ENCODE peak calls at places on chromosomes 7 and 10, in seven cellular contexts. G is H9, O is mesendoderm, B is H1, J is neuronal stem cell, U is trophoblast cell, M is IMR-90. F is an unnamed sample.

GRCh38 chr10:23291551-23292334 is 52.9 kb downstream of the C10orf67 start:
- DNase-seq in U (no peak), M (no peak), B (no peak), J (no peak), G (no peak), O (no peak), F (no peak)

GRCh38 chr7:70571403-70571911 is 560.5 kb upstream of the GALNT17 start:
- DNase-seq in M (peak; percentile 36), B (no peak), G (no peak), O (no peak), U (no peak), J (no peak), F (peak; percentile 52)

GRCh38 chr7:120273476-120273975 is 551 bp downstream of the KCND2 start:
- DNase-seq in O (peak; percentile 71), U (peak; percentile 23), M (no peak), B (no peak), J (peak; percentile 45), G (peak; percentile 70), F (peak; percentile 29)

GRCh38 chr7:82247814-82248433 is 195.7 kb downstream of the CACNA2D1 start:
- DNase-seq in G (no peak), B (no peak), M (peak; percentile 7), J (no peak), U (no peak), O (peak; percentile 39), F (no peak)

GRCh38 chr10:69684020-69684980 is 54.3 kb downstream of the FAM241B start:
- DNase-seq in U (peak; percentile 74), G (peak; percentile 44), B (no peak), M (peak; percentile 22), O (no peak), J (no peak), F (peak; percentile 24)

GRCh38 chr10:15370212-15370740 is 813 bp downstream of the FAM171A1 start:
- DNase-seq in J (peak; percentile 20), G (no peak), B (no peak), U (no peak), O (peak; percentile 50), M (peak; percentile 16), F (peak; percentile 53)

GRCh38 chr10:87650838-87651237 is 8.8 kb upstream of the PAPSS2 start:
- DNase-seq in U (peak; percentile 36), O (peak; percentile 33), G (no peak), J (no peak), M (no peak), B (no peak), F (no peak)

GRCh38 chr7:158541330-158542010 is 46.2 kb downstream of the PTPRN2 start:
- DNase-seq in U (no peak), G (no peak), M (no peak), B (no peak), O (no peak), J (no peak), F (no peak)

GRCh38 chr10:78768882-78769281 is 299.9 kb upstream of the ZMIZ1 start:
- DNase-seq in O (no peak), J (no peak), B (no peak), G (no peak), M (no peak), U (no peak), F (no peak)

GRCh38 chr10:71998119-71998839 is 34.1 kb downstream of the CHST3 start:
- DNase-seq in U (no peak), O (no peak), G (no peak), B (no peak), M (no peak), J (no peak), F (no peak)

GRCh38 chr7:114988755-114989154 is 66.9 kb downstream of the MDFIC start:
- DNase-seq in M (peak; percentile 83), U (no peak), B (no peak), J (no peak), O (no peak), G (no peak), F (peak; percentile 63)

GRCh38 chr7:2460188-2460587 is 16.0 kb downstream of the GRIFIN start:
- DNase-seq in O (no peak), B (no peak), U (no peak), G (no peak), J (no peak), M (no peak), F (no peak)
- H3K23ac ChIP-seq in O (no peak overlapping the region), B (no peak overlapping the region), U (no peak overlapping the region), G (no peak overlapping the region), J (peak overlapping the region; percentile 65), M (no peak overlapping the region), F (no peak overlapping the region)

GRCh38 chr7:11950281-11950680 is 118.3 kb upstream of the THSD7A start:
- DNase-seq in O (no peak), M (no peak), J (no peak), U (no peak), G (no peak), B (no peak), F (no peak)

GRCh38 chr7:11951909-11952308 is 119.9 kb upstream of the THSD7A start:
- DNase-seq in B (no peak), J (no peak), O (no peak), M (no peak), U (peak; percentile 48), G (no peak), F (no peak)

DNA sequence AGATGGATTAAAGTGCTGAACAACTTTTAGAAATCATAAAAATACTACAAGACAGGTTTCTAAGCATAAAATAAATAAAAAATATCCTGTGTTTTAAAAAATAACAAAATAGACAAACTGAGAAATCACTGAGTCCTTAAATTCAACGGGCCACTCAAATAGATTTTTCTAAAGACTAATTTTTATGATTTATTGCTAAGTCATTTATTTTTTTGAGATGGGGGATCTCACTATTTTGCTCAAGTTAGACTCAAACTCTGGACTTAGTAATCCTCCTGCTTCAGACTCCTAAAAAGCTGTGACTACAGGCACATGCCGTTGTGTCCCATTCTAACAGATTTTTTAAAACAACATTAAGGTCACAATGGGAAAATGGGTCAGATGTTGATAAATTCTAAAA is 121.0 kb upstream of the THSD7A start:
- DNase-seq in M (no peak), J (no peak), G (no peak), B (no peak), U (no peak), O (no peak), F (no peak)
- H2BK5ac ChIP-seq in M (no peak overlapping the region), J (no peak overlapping the region), G (no peak overlapping the region), B (no peak overlapping the region), U (no peak overlapping the region), O (no peak overlapping the region), F (no peak overlapping the region)

GRCh38 chr7:50307368-50308012 is 3.0 kb downstream of the IKZF1 start:
- DNase-seq in M (no peak), B (no peak), G (no peak), U (no peak), O (no peak), J (no peak), F (no peak)
- H3K9ac ChIP-seq in M (no peak overlapping the region), B (no peak overlapping the region), G (no peak overlapping the region), U (no peak overlapping the region), O (no peak overlapping the region), J (no peak overlapping the region), F (no peak overlapping the region)

GRCh38 chr7:43462836-43463235 is 120.1 kb upstream of the STK17A start:
- DNase-seq in O (no peak), G (no peak), U (no peak), J (no peak), B (no peak), M (no peak), F (no peak)

GRCh38 chr7:43460733-43461348 is 122.1 kb upstream of the STK17A start:
- DNase-seq in O (no peak), B (no peak), M (no peak), U (no peak), J (no peak), G (no peak), F (no peak)

GRCh38 chr7:43465581-43466554 is 117.0 kb upstream of the STK17A start:
- DNase-seq in J (no peak), B (no peak), G (no peak), M (peak; percentile 8), U (no peak), O (no peak), F (no peak)

GRCh38 chr7:43461349-43462024 is 121.4 kb upstream of the STK17A start:
- DNase-seq in G (no peak), M (no peak), B (no peak), U (no peak), J (no peak), O (no peak), F (no peak)

GRCh38 chr7:43463401-43463980 is 119.4 kb upstream of the STK17A start:
- DNase-seq in B (no peak), M (no peak), G (no peak), J (no peak), O (peak; percentile 67), U (peak; percentile 63), F (no peak)
- H3K23ac ChIP-seq in B (no peak overlapping the region), M (no peak overlapping the region), G (no peak overlapping the region), J (no peak overlapping the region), O (no peak overlapping the region), U (no peak overlapping the region), F (no peak overlapping the region)

GRCh38 chr10:28902215-28902614 is 224.9 kb downstream of the BAMBI start:
- DNase-seq in O (no peak), M (no peak), B (no peak), J (no peak), G (no peak), U (no peak), F (no peak)

GRCh38 chr10:28906011-28906411 is 228.7 kb downstream of the BAMBI start:
- DNase-seq in O (no peak), M (no peak), B (no peak), J (no peak), U (peak; percentile 28), G (no peak), F (no peak)

GRCh38 chr10:28906440-28906839 is 229.1 kb downstream of the BAMBI start:
- DNase-seq in J (no peak), B (no peak), O (no peak), G (no peak), M (peak; percentile 79), U (no peak), F (no peak)

GRCh38 chr10:28903063-28903462 is 225.7 kb downstream of the BAMBI start:
- DNase-seq in B (no peak), M (no peak), O (no peak), J (no peak), G (no peak), U (no peak), F (no peak)

GRCh38 chr10:28903716-28904115 is 226.4 kb downstream of the BAMBI start:
- DNase-seq in O (no peak), B (no peak), M (no peak), U (no peak), J (no peak), G (no peak), F (no peak)
- H2BK5ac ChIP-seq in O (no peak overlapping the region), B (no peak overlapping the region), M (no peak overlapping the region), U (no peak overlapping the region), J (no peak overlapping the region), G (no peak overlapping the region), F (no peak overlapping the region)